ENCODE peak calls at places on chromosome 10, in nine cellular contexts. A is Ammon's horn, J is HEK293T, B is GM23248, S is HCEC 1CT, H is M059J, G is Calu3, K is NCI-H1105, W is cardiac fibroblast. Y is an unnamed sample.
A peak's percentile ranks its signal among the peaks of the same experiment; 100 is the strongest.

GRCh38 chr10:74027702-74028101 is 29.8 kb downstream of the VCL start:
- DNase-seq in G (no peak), B (peak; percentile 76), W (no peak), J (no peak), A (no peak), H (peak; percentile 54), K (no peak), S (no peak), Y (no peak)

GRCh38 chr10:64586930-64587503 is 1065.8 kb downstream of the REEP3 start:
- DNase-seq in G (no peak), J (no peak), B (no peak), W (no peak), A (no peak), H (no peak), K (no peak), S (no peak), Y (no peak)

GRCh38 chr10:79929409-79929904 is 19.4 kb downstream of the SFTPD start:
- DNase-seq in H (peak; percentile 61), B (peak; percentile 83), S (peak; percentile 36), J (peak; percentile 83), W (peak; percentile 77), A (peak; percentile 88), K (peak; percentile 46), G (peak; percentile 85), Y (no peak)

GRCh38 chr10:15737635-15738034 is 17.9 kb upstream of the ITGA8 start:
- DNase-seq in J (no peak), G (no peak), S (no peak), B (peak; percentile 42), K (no peak), A (no peak), H (no peak), W (peak; percentile 24), Y (no peak)

GRCh38 chr10:59856104-59856503 is 50.3 kb downstream of the CCDC6 start:
- DNase-seq in J (no peak), B (no peak), W (no peak), S (no peak), H (no peak), G (no peak), K (no peak), A (no peak), Y (no peak)

GRCh38 chr10:23742368-23742767 is 303.5 kb downstream of the OTUD1 start:
- DNase-seq in S (no peak), G (no peak), K (no peak), B (no peak), H (no peak), J (no peak), W (no peak), A (no peak), Y (no peak)

GRCh38 chr10:65891073-65891981 is 1034.5 kb upstream of the LRRTM3 start:
- DNase-seq in J (no peak), W (no peak), K (no peak), B (no peak), S (no peak), A (no peak), G (no peak), H (no peak), Y (no peak)

GRCh38 chr10:102642553-102643345 is 1.5 kb upstream of the TRIM8 start:
- DNase-seq in B (peak; percentile 80), W (peak; percentile 89), A (no peak), K (peak; percentile 44), H (peak; percentile 61), G (peak; percentile 55), J (no peak), S (peak; percentile 53), Y (no peak)

GRCh38 chr10:11164806-11165590 is 147.3 kb downstream of the CELF2 start:
- DNase-seq in S (peak; percentile 63), H (peak; percentile 28), K (no peak), J (peak; percentile 46), W (peak; percentile 80), G (no peak), A (peak; percentile 92), B (peak; percentile 93), Y (no peak)

GRCh38 chr10:109207361-109207760 is 716.0 kb downstream of the XPNPEP1 start:
- DNase-seq in B (no peak), H (no peak), A (no peak), G (no peak), K (no peak), S (no peak), W (no peak), J (no peak), Y (no peak)

GRCh38 chr10:133123746-133124356 is 36.1 kb downstream of the ADGRA1 start:
- DNase-seq in K (no peak), A (no peak), J (no peak), W (no peak), H (no peak), B (no peak), S (no peak), G (no peak), Y (no peak)

GRCh38 chr10:86337121-86337601 is 29.4 kb downstream of the GRID1 start:
- DNase-seq in K (no peak), H (no peak), W (no peak), S (no peak), J (no peak), B (no peak), G (no peak), A (no peak), Y (no peak)

GRCh38 chr10:943334-944033 is 12.0 kb upstream of the LARP4B start:
- DNase-seq in W (no peak), K (no peak), H (no peak), J (no peak), S (no peak), G (no peak), A (no peak), B (no peak), Y (no peak)

GRCh38 chr10:112957589-112958202 is 7.6 kb downstream of the TCF7L2 start:
- DNase-seq in S (no peak), A (no peak), G (no peak), H (peak; percentile 17), J (no peak), K (no peak), W (no peak), B (peak; percentile 54), Y (no peak)

GRCh38 chr10:49651917-49652316 is 27.5 kb upstream of the C10orf53 start:
- DNase-seq in W (no peak), H (no peak), K (no peak), S (no peak), J (no peak), B (no peak), G (no peak), A (no peak), Y (no peak)

GRCh38 chr10:69090687-69091450 is 3.0 kb downstream of the SRGN start:
- DNase-seq in B (peak; percentile 49), W (no peak), A (no peak), H (peak; percentile 63), S (peak; percentile 32), K (no peak), J (no peak), G (no peak), Y (no peak)